ENCODE peak calls at places on chromosomes 13 and 19, in six cellular contexts. One of them, this sample, is unnamed.

GRCh38 chr19:33390120-33390907 is 16.8 kb downstream of the CEBPG start:
- DNase-seq in heart left ventricle: peak; percentile 39
- DNase-seq in right lobe of liver: peak; percentile 29
- DNase-seq in hepatocyte: no peak
- DNase-seq in choroid plexus epithelial cell: no peak
- DNase-seq in A549: no peak
- DNase-seq in this sample: peak; percentile 27

GRCh38 chr13:92172191-92172590 is 773.8 kb downstream of the GPC5 start:
- DNase-seq in choroid plexus epithelial cell: no peak
- DNase-seq in right lobe of liver: no peak
- DNase-seq in A549: no peak
- DNase-seq in hepatocyte: no peak
- DNase-seq in heart left ventricle: no peak
- DNase-seq in this sample: no peak

GRCh38 chr19:16588089-16588823 is 16.0 kb upstream of the SLC35E1 start:
- DNase-seq in A549: no peak
- DNase-seq in right lobe of liver: no peak
- DNase-seq in choroid plexus epithelial cell: no peak
- DNase-seq in heart left ventricle: no peak
- DNase-seq in hepatocyte: no peak
- DNase-seq in this sample: peak; percentile 86

GRCh38 chr19:19858751-19859150 is 6.9 kb upstream of the ZNF253 start:
- DNase-seq in heart left ventricle: no peak
- DNase-seq in right lobe of liver: no peak
- DNase-seq in hepatocyte: no peak
- DNase-seq in choroid plexus epithelial cell: no peak
- DNase-seq in A549: no peak
- DNase-seq in this sample: no peak

GRCh38 chr19:16370671-16371391 is 46.2 kb downstream of the KLF2 start:
- DNase-seq in heart left ventricle: no peak
- DNase-seq in hepatocyte: no peak
- DNase-seq in right lobe of liver: no peak
- DNase-seq in A549: no peak
- DNase-seq in choroid plexus epithelial cell: no peak
- DNase-seq in this sample: no peak

GRCh38 chr19:29587518-29587986 is 18.5 kb upstream of the POP4 start:
- DNase-seq in choroid plexus epithelial cell: no peak
- DNase-seq in hepatocyte: no peak
- DNase-seq in A549: no peak
- DNase-seq in right lobe of liver: no peak
- DNase-seq in heart left ventricle: no peak
- DNase-seq in this sample: peak; percentile 45

GRCh38 chr19:8332976-8333770 is 9.9 kb downstream of the KANK3 start:
- DNase-seq in heart left ventricle: peak; percentile 67
- DNase-seq in right lobe of liver: no peak
- DNase-seq in choroid plexus epithelial cell: no peak
- DNase-seq in hepatocyte: no peak
- DNase-seq in A549: no peak
- DNase-seq in this sample: peak; percentile 27

GRCh38 chr19:16371540-16371986 is 46.9 kb downstream of the KLF2 start:
- DNase-seq in choroid plexus epithelial cell: no peak
- DNase-seq in right lobe of liver: peak; percentile 66
- DNase-seq in heart left ventricle: peak; percentile 71
- DNase-seq in hepatocyte: no peak
- DNase-seq in A549: no peak
- DNase-seq in this sample: peak; percentile 80

GRCh38 chr19:53091855-53092254 is 11.4 kb downstream of the ZNF160 start:
- DNase-seq in A549: no peak
- DNase-seq in heart left ventricle: no peak
- DNase-seq in hepatocyte: no peak
- DNase-seq in right lobe of liver: no peak
- DNase-seq in choroid plexus epithelial cell: peak; percentile 71
- DNase-seq in this sample: no peak

GRCh38 chr19:7648265-7649014 is 11.5 kb downstream of the STXBP2 start:
- DNase-seq in A549: no peak
- DNase-seq in right lobe of liver: no peak
- DNase-seq in choroid plexus epithelial cell: no peak
- DNase-seq in hepatocyte: no peak
- DNase-seq in heart left ventricle: no peak
- DNase-seq in this sample: no peak

GRCh38 chr19:5691205-5691929 is 1.3 kb downstream of the RPL36 start:
- DNase-seq in A549: peak; percentile 48
- DNase-seq in heart left ventricle: peak; percentile 81
- DNase-seq in choroid plexus epithelial cell: peak; percentile 51
- DNase-seq in right lobe of liver: peak; percentile 66
- DNase-seq in hepatocyte: peak; percentile 57
- DNase-seq in this sample: no peak

GRCh38 chr19:40687525-40688016 is 2.9 kb downstream of the NUMBL start:
- DNase-seq in choroid plexus epithelial cell: peak; percentile 47
- DNase-seq in A549: peak; percentile 73
- DNase-seq in hepatocyte: no peak
- DNase-seq in right lobe of liver: no peak
- DNase-seq in heart left ventricle: peak; percentile 83
- DNase-seq in this sample: peak; percentile 68

GRCh38 chr13:109756778-109757177 is 29.6 kb downstream of the IRS2 start:
- DNase-seq in right lobe of liver: no peak
- DNase-seq in A549: no peak
- DNase-seq in hepatocyte: no peak
- DNase-seq in heart left ventricle: no peak
- DNase-seq in choroid plexus epithelial cell: no peak
- DNase-seq in this sample: no peak

GRCh38 chr13:54845351-54845965 is 1816.8 kb downstream of the OLFM4 start:
- DNase-seq in right lobe of liver: no peak
- DNase-seq in choroid plexus epithelial cell: no peak
- DNase-seq in hepatocyte: no peak
- DNase-seq in heart left ventricle: no peak
- DNase-seq in A549: no peak
- DNase-seq in this sample: no peak

GRCh38 chr13:85616275-85616674 is 182.9 kb downstream of the SLITRK6 start:
- DNase-seq in choroid plexus epithelial cell: no peak
- DNase-seq in hepatocyte: no peak
- DNase-seq in A549: no peak
- DNase-seq in right lobe of liver: no peak
- DNase-seq in heart left ventricle: no peak
- DNase-seq in this sample: no peak

GRCh38 chr13:48571121-48571901 is 38.4 kb upstream of the RCBTB2 start:
- DNase-seq in heart left ventricle: no peak
- DNase-seq in A549: no peak
- DNase-seq in choroid plexus epithelial cell: peak; percentile 93
- DNase-seq in hepatocyte: peak; percentile 38
- DNase-seq in right lobe of liver: no peak
- DNase-seq in this sample: no peak

GRCh38 chr13:80227645-80228044 is 113.3 kb downstream of the SPRY2 start:
- DNase-seq in right lobe of liver: no peak
- DNase-seq in heart left ventricle: no peak
- DNase-seq in A549: no peak
- DNase-seq in hepatocyte: no peak
- DNase-seq in choroid plexus epithelial cell: no peak
- DNase-seq in this sample: no peak

GRCh38 chr19:1253514-1254080 is 5.2 kb downstream of the MIDN start:
- DNase-seq in hepatocyte: peak; percentile 88
- DNase-seq in A549: peak; percentile 79
- DNase-seq in right lobe of liver: no peak
- DNase-seq in heart left ventricle: no peak
- DNase-seq in choroid plexus epithelial cell: peak; percentile 94
- DNase-seq in this sample: no peak

GRCh38 chr13:48902421-48902820 is 73.3 kb upstream of the FNDC3A start:
- DNase-seq in right lobe of liver: peak; percentile 45
- DNase-seq in heart left ventricle: no peak
- DNase-seq in A549: no peak
- DNase-seq in choroid plexus epithelial cell: peak; percentile 43
- DNase-seq in hepatocyte: peak; percentile 27
- DNase-seq in this sample: no peak

GRCh38 chr13:49810825-49811526 is 18.5 kb upstream of the KPNA3 start:
- DNase-seq in heart left ventricle: no peak
- DNase-seq in A549: peak; percentile 43
- DNase-seq in choroid plexus epithelial cell: peak; percentile 56
- DNase-seq in hepatocyte: peak; percentile 73
- DNase-seq in right lobe of liver: peak; percentile 25
- DNase-seq in this sample: peak; percentile 48

GRCh38 chr13:98927954-98928927 is 49.6 kb downstream of the DOCK9 start:
- DNase-seq in right lobe of liver: no peak
- DNase-seq in A549: no peak
- DNase-seq in choroid plexus epithelial cell: peak; percentile 56
- DNase-seq in heart left ventricle: peak; percentile 60
- DNase-seq in hepatocyte: no peak
- DNase-seq in this sample: no peak

GRCh38 chr13:45718063-45718462 is 15.9 kb downstream of the CBY2 start:
- DNase-seq in heart left ventricle: no peak
- DNase-seq in right lobe of liver: no peak
- DNase-seq in choroid plexus epithelial cell: peak; percentile 21
- DNase-seq in hepatocyte: peak; percentile 25
- DNase-seq in A549: peak; percentile 24
- DNase-seq in this sample: peak; percentile 56

GRCh38 chr13:52955505-52955904 is 73.1 kb upstream of the OLFM4 start:
- DNase-seq in choroid plexus epithelial cell: no peak
- DNase-seq in right lobe of liver: no peak
- DNase-seq in A549: no peak
- DNase-seq in hepatocyte: no peak
- DNase-seq in heart left ventricle: no peak
- DNase-seq in this sample: no peak

GRCh38 chr13:66714795-66715194 is 515.3 kb downstream of the PCDH9 start:
- DNase-seq in hepatocyte: no peak
- DNase-seq in heart left ventricle: no peak
- DNase-seq in choroid plexus epithelial cell: peak; percentile 24
- DNase-seq in A549: no peak
- DNase-seq in right lobe of liver: no peak
- DNase-seq in this sample: no peak
- TF ChIP-seq CTCF in hepatocyte: no peak
- TF ChIP-seq CTCF in heart left ventricle: no peak
- TF ChIP-seq CTCF in choroid plexus epithelial cell: peak; percentile 42
- TF ChIP-seq CTCF in A549: no peak
- TF ChIP-seq CTCF in right lobe of liver: peak; percentile 15
- TF ChIP-seq CTCF in this sample: no peak

DNA sequence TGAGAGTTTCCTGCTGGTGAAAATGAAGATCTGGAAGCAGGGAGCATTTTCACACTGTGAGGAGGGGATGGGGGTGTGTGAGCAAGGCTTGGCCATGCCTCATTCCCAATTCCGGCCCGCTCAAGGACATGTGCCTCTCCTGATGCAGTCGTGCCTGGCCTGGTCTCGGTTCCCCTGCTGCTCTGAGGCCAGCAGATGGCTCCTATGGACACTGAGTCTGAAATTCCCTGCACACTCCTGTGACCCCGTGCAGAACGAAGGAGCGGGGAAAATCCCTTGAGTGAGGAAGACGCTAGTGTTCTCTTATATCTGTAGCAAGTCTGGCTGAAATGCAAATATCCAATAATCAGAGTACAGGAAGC is 363 bp upstream of the ZNF763 start:
- DNase-seq in right lobe of liver: peak; percentile 38
- DNase-seq in hepatocyte: no peak
- DNase-seq in heart left ventricle: no peak
- DNase-seq in choroid plexus epithelial cell: no peak
- DNase-seq in A549: no peak
- DNase-seq in this sample: no peak
- TF ChIP-seq CTCF in right lobe of liver: no peak
- TF ChIP-seq CTCF in hepatocyte: peak; percentile 29
- TF ChIP-seq CTCF in heart left ventricle: no peak
- TF ChIP-seq CTCF in choroid plexus epithelial cell: peak; percentile 46
- TF ChIP-seq CTCF in A549: no peak
- TF ChIP-seq CTCF in this sample: peak; percentile 31

GRCh38 chr19:4066682-4067395 is at the start of gene ZBTB7A:
- DNase-seq in heart left ventricle: peak; percentile 88
- DNase-seq in right lobe of liver: peak; percentile 81
- DNase-seq in choroid plexus epithelial cell: peak; percentile 60
- DNase-seq in A549: peak; percentile 83
- DNase-seq in hepatocyte: peak; percentile 90
- DNase-seq in this sample: peak; percentile 80

GRCh38 chr19:4069331-4069959 is 2.7 kb upstream of the ZBTB7A start:
- DNase-seq in right lobe of liver: peak; percentile 56
- DNase-seq in A549: no peak
- DNase-seq in choroid plexus epithelial cell: no peak
- DNase-seq in hepatocyte: no peak
- DNase-seq in heart left ventricle: no peak
- DNase-seq in this sample: no peak

GRCh38 chr19:4068058-4068966 is 1.6 kb upstream of the ZBTB7A start:
- DNase-seq in A549: no peak
- DNase-seq in choroid plexus epithelial cell: no peak
- DNase-seq in hepatocyte: peak; percentile 59
- DNase-seq in heart left ventricle: no peak
- DNase-seq in right lobe of liver: peak; percentile 36
- DNase-seq in this sample: no peak

GRCh38 chr19:4066176-4066606 is 508 bp downstream of the ZBTB7A start:
- DNase-seq in A549: no peak
- DNase-seq in hepatocyte: no peak
- DNase-seq in right lobe of liver: peak; percentile 71
- DNase-seq in heart left ventricle: no peak
- DNase-seq in choroid plexus epithelial cell: no peak
- DNase-seq in this sample: no peak

GRCh38 chr19:4067396-4068057 is 828 bp upstream of the ZBTB7A start:
- DNase-seq in right lobe of liver: no peak
- DNase-seq in A549: no peak
- DNase-seq in heart left ventricle: peak; percentile 68
- DNase-seq in choroid plexus epithelial cell: no peak
- DNase-seq in hepatocyte: no peak
- DNase-seq in this sample: no peak
- TF ChIP-seq CTCF in right lobe of liver: no peak
- TF ChIP-seq CTCF in A549: no peak
- TF ChIP-seq CTCF in heart left ventricle: no peak
- TF ChIP-seq CTCF in choroid plexus epithelial cell: no peak
- TF ChIP-seq CTCF in hepatocyte: peak; percentile 3
- TF ChIP-seq CTCF in this sample: no peak

GRCh38 chr13:44321961-44322360 is 51.7 kb upstream of the SERP2 start:
- DNase-seq in hepatocyte: no peak
- DNase-seq in heart left ventricle: no peak
- DNase-seq in A549: no peak
- DNase-seq in right lobe of liver: no peak
- DNase-seq in choroid plexus epithelial cell: no peak
- DNase-seq in this sample: no peak

GRCh38 chr13:44320611-44321010 is 53.0 kb upstream of the SERP2 start:
- DNase-seq in right lobe of liver: no peak
- DNase-seq in hepatocyte: no peak
- DNase-seq in choroid plexus epithelial cell: no peak
- DNase-seq in A549: no peak
- DNase-seq in heart left ventricle: no peak
- DNase-seq in this sample: no peak

GRCh38 chr13:44326961-44327360 is 46.7 kb upstream of the SERP2 start:
- DNase-seq in heart left ventricle: no peak
- DNase-seq in right lobe of liver: no peak
- DNase-seq in hepatocyte: no peak
- DNase-seq in A549: no peak
- DNase-seq in choroid plexus epithelial cell: no peak
- DNase-seq in this sample: no peak

GRCh38 chr13:44322928-44323327 is 50.7 kb upstream of the SERP2 start:
- DNase-seq in right lobe of liver: peak; percentile 17
- DNase-seq in A549: no peak
- DNase-seq in heart left ventricle: no peak
- DNase-seq in choroid plexus epithelial cell: no peak
- DNase-seq in hepatocyte: peak; percentile 46
- DNase-seq in this sample: no peak

DNA sequence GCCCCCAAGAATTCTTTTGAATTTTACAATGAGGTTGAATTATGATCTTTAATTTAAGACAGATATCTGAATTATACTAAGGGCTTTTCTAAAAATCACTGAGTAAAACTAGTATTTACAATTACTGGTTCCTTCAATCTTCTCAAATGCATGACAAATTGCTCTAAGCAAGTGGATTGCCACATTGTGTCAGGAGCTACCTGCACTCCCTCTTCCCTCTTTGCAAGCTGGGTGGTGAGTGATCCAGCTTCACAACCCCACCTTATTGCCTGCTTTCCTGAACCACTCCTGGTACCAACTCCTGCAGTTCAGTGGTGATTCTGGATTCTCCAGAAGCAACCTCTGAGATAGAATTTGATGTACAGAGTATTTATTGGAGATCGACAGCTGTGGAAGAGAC is 49.9 kb upstream of the SERP2 start:
- DNase-seq in choroid plexus epithelial cell: no peak
- DNase-seq in heart left ventricle: no peak
- DNase-seq in right lobe of liver: no peak
- DNase-seq in A549: no peak
- DNase-seq in hepatocyte: no peak
- DNase-seq in this sample: no peak
- TF ChIP-seq CTCF in choroid plexus epithelial cell: no peak
- TF ChIP-seq CTCF in heart left ventricle: no peak
- TF ChIP-seq CTCF in right lobe of liver: no peak
- TF ChIP-seq CTCF in A549: no peak
- TF ChIP-seq CTCF in hepatocyte: no peak
- TF ChIP-seq CTCF in this sample: no peak

This sample was measured in GM13976.